ENCODE peak calls at places on chromosomes 16 and 17, in four cellular contexts. K, P, Q and X are unnamed samples.
A peak's percentile ranks its signal among the peaks of the same experiment; 100 is the strongest.

GRCh38 chr16:4315185-4316102 is at the start of gene GLIS2:
- DNase-seq in Q (peak; percentile 79), K (no peak), P (peak; percentile 94), X (no peak)

GRCh38 chr17:60631119-60631518 is 31.1 kb downstream of the PPM1D start:
- DNase-seq in P (no peak), K (no peak), Q (no peak), X (no peak)

GRCh38 chr17:15270628-15271381 is 5.7 kb upstream of the PMP22 start:
- DNase-seq in Q (no peak), P (no peak), K (no peak), X (no peak)

GRCh38 chr17:4733073-4733531 is 1.9 kb downstream of the MED11 start:
- DNase-seq in Q (peak; percentile 76), P (peak; percentile 53), K (no peak), X (no peak)

GRCh38 chr16:17270683-17271109 is 200.1 kb downstream of the XYLT1 start:
- DNase-seq in Q (no peak), P (no peak), K (no peak), X (no peak)

GRCh38 chr17:35299108-35299507 is 56.2 kb downstream of the SLFN5 start:
- DNase-seq in K (no peak), Q (no peak), P (no peak), X (no peak)

GRCh38 chr17:60406887-60407286 is 15.0 kb upstream of the USP32 start:
- DNase-seq in Q (no peak), P (no peak), K (no peak), X (no peak)

GRCh38 chr17:34798581-34798980 is 162.7 kb downstream of the CCT6B start:
- DNase-seq in K (no peak), P (no peak), Q (no peak), X (no peak)

GRCh38 chr17:20206591-20206990 is 197.4 kb downstream of the SPECC1 start:
- DNase-seq in Q (no peak), K (no peak), P (no peak), X (no peak)

DNA sequence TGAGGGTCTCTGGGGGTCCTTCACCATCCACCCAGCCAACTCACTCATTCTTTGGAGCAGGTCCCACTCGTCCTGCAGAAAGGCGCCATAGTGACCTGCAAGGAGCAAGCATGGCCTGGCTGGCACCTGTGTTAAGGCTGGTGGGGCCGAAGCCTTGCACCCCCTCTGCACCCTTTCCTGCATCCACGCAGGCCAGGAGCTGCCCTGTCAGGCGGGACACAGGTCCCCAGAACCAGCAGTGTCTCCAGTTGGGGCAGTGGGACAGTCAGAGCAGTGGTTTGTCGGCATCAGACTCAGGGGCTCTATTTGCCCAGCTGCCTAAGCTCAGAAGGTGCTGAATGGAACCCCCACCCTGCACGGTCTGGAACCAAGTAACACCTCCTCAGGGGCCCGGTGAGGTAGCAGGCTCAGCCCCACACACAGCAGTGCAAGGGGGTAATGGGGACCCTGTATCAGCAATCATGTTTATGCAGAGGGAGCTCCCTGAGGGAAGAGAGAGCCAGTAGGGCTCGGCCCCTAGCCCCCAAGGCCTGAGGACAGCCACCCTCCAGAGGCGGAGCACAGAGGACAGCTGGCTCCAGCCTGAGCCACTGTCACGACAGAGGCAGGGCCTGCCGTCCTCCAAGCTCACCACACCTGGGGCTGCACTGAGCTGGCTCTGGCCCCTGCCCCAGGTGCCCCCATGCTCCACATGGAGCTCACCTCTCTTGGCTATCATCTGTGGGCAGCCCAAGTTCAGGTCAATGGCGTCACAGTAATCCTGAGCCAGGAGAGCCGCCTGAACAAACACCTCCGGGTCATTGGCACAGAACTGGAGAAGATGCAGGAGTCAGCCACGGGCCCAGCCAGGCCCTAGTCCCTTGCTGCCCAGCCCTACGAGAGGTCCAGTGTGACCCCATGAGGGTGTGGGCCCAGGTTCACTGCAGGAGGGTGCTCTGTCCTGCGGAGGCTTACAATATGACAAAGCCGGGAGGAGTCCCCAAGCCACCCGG is 1.9 kb downstream of the DUS1L start:
- DNase-seq in P (no peak), K (peak; percentile 6), Q (no peak), X (no peak)
- H3K4me3 ChIP-seq in P (no peak overlapping the region), K (peak overlapping the region; percentile 93), Q (no peak overlapping the region), X (no peak overlapping the region)

DNA sequence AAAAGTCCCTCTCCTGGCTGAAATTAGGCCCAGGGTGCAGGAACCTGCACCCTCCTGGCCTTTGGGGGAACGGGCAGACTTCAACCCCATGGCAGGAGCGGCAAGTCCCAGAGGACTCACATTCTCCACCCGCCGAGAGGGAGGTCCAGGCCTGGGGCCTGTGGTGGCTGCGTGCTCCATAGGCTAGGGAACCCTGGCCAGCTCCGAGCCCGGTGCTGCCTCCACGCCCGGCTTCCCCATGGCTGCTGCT is 130 bp downstream of the CCDC78 start:
- DNase-seq in K (no peak), P (no peak), Q (no peak), X (no peak)
- H3K4me3 ChIP-seq in K (no peak overlapping the region), P (no peak overlapping the region), Q (no peak overlapping the region), X (no peak overlapping the region)

DNA sequence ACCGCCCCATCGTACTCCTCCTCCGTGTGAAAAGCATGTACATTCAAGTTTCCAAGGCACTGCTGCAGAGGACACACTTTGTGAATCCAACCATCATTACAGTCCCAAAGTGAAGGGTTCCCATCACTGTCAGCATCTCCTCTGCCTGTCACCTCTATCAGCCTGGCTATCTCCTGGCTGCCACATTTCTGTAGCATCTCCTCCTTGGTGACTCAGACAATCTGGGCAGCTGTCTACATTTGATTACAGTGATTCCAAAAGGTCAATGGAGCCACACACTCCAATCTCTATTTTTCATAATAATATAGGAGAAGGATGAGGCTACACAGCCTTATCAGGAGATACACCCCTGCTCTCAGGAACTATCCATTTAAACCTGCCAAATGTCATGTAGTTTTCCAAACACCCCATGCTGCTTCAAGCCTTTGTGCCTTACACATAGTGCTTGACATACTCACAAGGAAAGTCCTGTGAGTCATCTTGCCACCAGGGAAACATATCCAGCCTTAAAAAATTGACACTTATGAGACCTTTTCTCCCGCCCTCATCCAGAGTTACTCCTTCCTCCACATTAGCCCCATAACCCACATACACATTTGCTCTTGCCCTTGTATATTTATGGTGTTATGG is 250.2 kb upstream of the CDH5 start:
- DNase-seq in P (no peak), Q (no peak), K (no peak), X (no peak)
- H3K4me3 ChIP-seq in P (no peak overlapping the region), Q (no peak overlapping the region), K (no peak overlapping the region), X (no peak overlapping the region)

GRCh38 chr16:69322343-69322742 is 8.0 kb downstream of the PDF start:
- DNase-seq in Q (no peak), P (no peak), K (no peak), X (no peak)
- H3K4me3 ChIP-seq in Q (no peak overlapping the region), P (no peak overlapping the region), K (no peak overlapping the region), X (no peak overlapping the region)

DNA sequence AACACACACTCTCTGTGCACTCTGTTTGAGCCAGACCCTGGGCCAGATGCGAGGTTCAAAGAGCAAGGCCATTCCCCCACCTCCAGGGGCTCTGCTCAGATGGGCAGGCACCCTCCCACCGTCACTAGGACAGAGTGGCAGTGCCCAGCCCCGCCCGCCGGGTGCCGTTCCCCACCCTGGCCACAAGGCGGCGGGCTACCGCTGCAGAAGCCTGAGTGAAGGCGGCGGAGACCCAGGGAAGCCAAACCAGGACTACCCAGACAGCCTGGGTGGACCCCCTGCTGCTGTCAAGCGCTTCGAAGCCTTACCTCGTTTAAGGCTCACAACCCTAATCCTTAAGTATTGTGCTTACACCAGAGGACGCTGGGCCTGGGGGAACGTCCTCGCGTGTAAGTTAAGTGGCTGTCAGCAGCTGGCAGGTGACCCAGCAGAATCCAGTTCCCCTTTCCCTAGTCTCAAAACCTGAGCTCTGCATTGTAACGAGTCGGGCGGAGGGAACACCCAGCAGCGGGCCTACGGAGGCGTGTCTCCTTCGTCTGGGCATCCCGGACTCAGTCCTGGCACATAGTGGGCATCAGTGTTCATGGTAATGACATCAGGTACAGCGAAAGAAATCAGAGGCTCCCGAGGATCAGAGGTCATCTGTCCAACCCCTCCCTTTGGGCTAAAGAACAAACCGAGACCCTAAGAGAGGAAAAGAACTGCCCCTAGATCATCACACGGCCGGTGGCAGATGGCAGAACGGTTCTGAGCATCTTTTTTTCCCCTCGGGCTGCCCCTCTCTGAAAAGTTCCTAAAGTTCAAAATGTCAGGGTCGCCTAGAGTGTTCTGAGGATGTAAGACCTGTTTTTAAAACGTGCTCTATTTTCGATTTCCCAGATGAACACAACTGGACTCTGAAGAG is 4.4 kb downstream of the ARHGAP27 start:
- DNase-seq in Q (peak; percentile 79), P (peak; percentile 90), K (peak; percentile 82), X (peak; percentile 78)
- H3K4me3 ChIP-seq in Q (no peak overlapping the region), P (no peak overlapping the region), K (peak overlapping the region; percentile 47), X (no peak overlapping the region)

GRCh38 chr17:31915456-31916100 is 14.1 kb upstream of the UTP6 start:
- DNase-seq in Q (no peak), P (no peak), K (no peak), X (no peak)

GRCh38 chr17:31917065-31917529 is 15.6 kb upstream of the UTP6 start:
- DNase-seq in Q (no peak), P (no peak), K (peak; percentile 13), X (no peak)

GRCh38 chr17:31918701-31919128 is 17.2 kb upstream of the UTP6 start:
- DNase-seq in Q (no peak), P (no peak), K (no peak), X (no peak)

GRCh38 chr17:31919802-31920525 is 16.8 kb upstream of the SUZ12 start:
- DNase-seq in Q (no peak), K (no peak), P (no peak), X (no peak)

DNA sequence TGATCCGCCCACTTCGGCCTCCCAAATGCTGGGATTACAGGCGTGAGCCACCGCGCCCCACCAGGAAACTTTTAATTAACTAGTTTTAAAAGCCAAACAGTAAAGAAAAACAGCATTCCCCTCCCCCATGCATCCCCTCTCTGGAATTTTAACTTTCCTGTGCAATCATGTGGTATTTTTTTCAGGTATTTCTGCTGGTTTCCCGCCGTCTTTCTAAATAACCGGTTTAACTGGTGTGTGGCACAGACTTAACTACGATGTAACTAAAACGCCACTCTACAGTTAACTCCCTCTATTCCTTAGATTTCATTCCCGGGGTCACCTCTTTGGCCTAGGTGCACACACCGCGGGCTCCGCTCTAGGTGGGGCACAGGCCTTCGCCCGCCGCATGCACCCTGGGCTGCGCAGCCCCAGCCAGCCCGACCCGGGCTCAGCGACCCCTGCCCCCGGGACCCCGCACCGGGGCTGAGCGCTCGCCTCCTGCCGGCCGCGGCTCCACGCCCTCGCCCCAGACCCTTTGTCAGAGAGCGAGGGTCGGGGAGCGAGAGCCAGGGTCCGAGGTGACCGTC is 15.1 kb upstream of the UTP6 start:
- DNase-seq in P (no peak), Q (no peak), K (no peak), X (no peak)
- H3K4me3 ChIP-seq in P (no peak overlapping the region), Q (no peak overlapping the region), K (no peak overlapping the region), X (no peak overlapping the region)